ENCODE peak calls at places on chromosomes 3 and 15, in seven cellular contexts. A is right lobe of liver, N is keratinocyte, C is psoas muscle, L is cardiac fibroblast, I is PC-9, Z is tibial artery. R is an unnamed sample.

GRCh38 chr15:66294157-66294931 is 976 bp downstream of the DIS3L start:
- DNase-seq in A (no peak), N (peak), C (no peak), L (peak), I (peak), Z (peak), R (peak)

GRCh38 chr15:75455982-75456531 is 4.6 kb upstream of the SIN3A start:
- DNase-seq in A (no peak), N (no peak), C (no peak), L (peak), I (peak), Z (peak), R (peak)

GRCh38 chr3:109806929-109807328 is 469.6 kb upstream of the DPPA4 start:
- DNase-seq in A (no peak), N (no peak), C (no peak), L (peak), I (peak), Z (no peak), R (peak)

GRCh38 chr3:141921316-141921715 is 44.9 kb downstream of the ATP1B3 start:
- DNase-seq in A (no peak), N (no peak), C (no peak), L (no peak), I (no peak), Z (no peak), R (no peak)

GRCh38 chr15:84099181-84099580 is 136.4 kb upstream of the GOLGA6L4 start:
- DNase-seq in A (no peak), N (no peak), C (peak), L (peak), I (no peak), Z (peak), R (peak)

GRCh38 chr3:129047553-129047839 is 13.1 kb upstream of the GP9 start:
- DNase-seq in A (no peak), N (no peak), C (no peak), L (no peak), I (no peak), Z (no peak), R (no peak)

GRCh38 chr15:43538091-43538490 is 20.7 kb downstream of the MAP1A start:
- DNase-seq in A (no peak), N (no peak), C (no peak), L (no peak), I (no peak), Z (no peak), R (no peak)

GRCh38 chr15:62110000-62110851 is 43.4 kb downstream of the C2CD4A start:
- DNase-seq in A (no peak), N (no peak), C (no peak), L (peak), I (peak), Z (peak), R (peak)

GRCh38 chr3:192816274-192816853 is 89.0 kb upstream of the FGF12 start:
- DNase-seq in A (no peak), N (no peak), C (no peak), L (peak), I (peak), Z (no peak), R (peak)

GRCh38 chr3:13403213-13403817 is 16.8 kb downstream of the NUP210 start:
- DNase-seq in A (no peak), N (no peak), C (no peak), L (no peak), I (no peak), Z (no peak), R (no peak)

GRCh38 chr3:193407688-193408087 is 29.1 kb upstream of the ATP13A5 start:
- DNase-seq in A (no peak), N (no peak), C (no peak), L (no peak), I (no peak), Z (no peak), R (no peak)

GRCh38 chr15:68316061-68316804 is 38.7 kb downstream of the FEM1B start:
- DNase-seq in A (no peak), N (no peak), C (no peak), L (no peak), I (no peak), Z (peak), R (no peak)

GRCh38 chr3:28718074-28718849 is 369.6 kb upstream of the AZI2 start:
- DNase-seq in A (no peak), N (no peak), C (no peak), L (no peak), I (no peak), Z (no peak), R (no peak)

GRCh38 chr15:28086175-28086703 is 12.9 kb downstream of the OCA2 start:
- DNase-seq in A (no peak), N (no peak), C (no peak), L (peak), I (no peak), Z (peak), R (no peak)

GRCh38 chr3:17149076-17149475 is 264.3 kb downstream of the PLCL2 start:
- DNase-seq in A (no peak), N (no peak), C (no peak), L (no peak), I (no peak), Z (no peak), R (no peak)

GRCh38 chr3:107394502-107394901 is 17.3 kb downstream of the CCDC54 start:
- DNase-seq in A (no peak), N (no peak), C (no peak), L (no peak), I (peak), Z (no peak), R (no peak)

GRCh38 chr15:101014921-101015841 is 96.0 kb downstream of the LRRK1 start:
- DNase-seq in A (peak), N (no peak), C (peak), L (peak), I (no peak), Z (peak), R (peak)

GRCh38 chr3:73556520-73557371 is 68.0 kb downstream of the PDZRN3 start:
- DNase-seq in A (no peak), N (no peak), C (no peak), L (peak), I (no peak), Z (no peak), R (no peak)

GRCh38 chr15:91100561-91101355 is 701 bp downstream of the SV2B start:
- DNase-seq in A (no peak), N (no peak), C (no peak), L (peak), I (no peak), Z (no peak), R (peak)
- H3K4me3 ChIP-seq in A (peak), N (peak), C (peak), L (peak), I (no peak), Z (peak), R (peak)

DNA sequence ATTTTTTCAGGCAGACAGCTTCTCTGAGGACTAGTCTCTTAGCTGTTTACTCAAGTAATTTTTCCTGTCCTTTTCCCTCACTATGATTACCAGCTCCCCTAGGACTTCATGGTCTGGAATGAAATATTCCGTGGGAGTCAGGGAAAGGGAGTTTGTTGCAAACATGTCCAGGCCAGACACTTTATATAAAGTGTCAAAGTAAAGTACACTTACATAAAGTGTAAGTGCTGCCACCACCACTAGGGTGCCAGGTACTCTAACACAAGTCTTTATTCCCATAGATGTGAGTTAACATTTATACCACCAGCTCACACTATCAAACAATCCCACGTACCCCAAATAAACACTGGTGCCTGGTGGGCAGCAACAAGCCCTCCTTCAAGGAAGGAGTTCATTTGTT is 179.8 kb downstream of the SNRPN start:
- DNase-seq in A (no peak), N (no peak), C (no peak), L (peak), I (no peak), Z (no peak), R (no peak)
- TF ChIP-seq CTCF in A (no peak), N (no peak), C (no peak), L (peak), I (no peak), Z (no peak), R (no peak)

GRCh38 chr3:64459711-64460110 is 228.1 kb downstream of the ADAMTS9 start:
- DNase-seq in A (no peak), N (no peak), C (no peak), L (peak), I (no peak), Z (no peak), R (no peak)

GRCh38 chr3:64463981-64464380 is 223.8 kb downstream of the ADAMTS9 start:
- DNase-seq in A (no peak), N (no peak), C (no peak), L (no peak), I (no peak), Z (no peak), R (no peak)

GRCh38 chr3:64460877-64461276 is 226.9 kb downstream of the ADAMTS9 start:
- DNase-seq in A (no peak), N (no peak), C (no peak), L (peak), I (no peak), Z (no peak), R (peak)

GRCh38 chr3:64464955-64465354 is 222.8 kb downstream of the ADAMTS9 start:
- DNase-seq in A (no peak), N (no peak), C (no peak), L (no peak), I (no peak), Z (no peak), R (no peak)

GRCh38 chr3:64462203-64463120 is 225.3 kb downstream of the ADAMTS9 start:
- DNase-seq in A (no peak), N (no peak), C (no peak), L (peak), I (no peak), Z (no peak), R (peak)
- H3K4me3 ChIP-seq in A (no peak), N (no peak), C (no peak), L (peak), I (no peak), Z (no peak), R (peak)

GRCh38 chr3:64187065-64187959 is 38.0 kb downstream of the PRICKLE2 start:
- DNase-seq in A (no peak), N (peak), C (peak), L (peak), I (peak), Z (no peak), R (peak)
- TF ChIP-seq CTCF in A (no peak), N (peak), C (no peak), L (peak), I (no peak), Z (no peak), R (no peak)

DNA sequence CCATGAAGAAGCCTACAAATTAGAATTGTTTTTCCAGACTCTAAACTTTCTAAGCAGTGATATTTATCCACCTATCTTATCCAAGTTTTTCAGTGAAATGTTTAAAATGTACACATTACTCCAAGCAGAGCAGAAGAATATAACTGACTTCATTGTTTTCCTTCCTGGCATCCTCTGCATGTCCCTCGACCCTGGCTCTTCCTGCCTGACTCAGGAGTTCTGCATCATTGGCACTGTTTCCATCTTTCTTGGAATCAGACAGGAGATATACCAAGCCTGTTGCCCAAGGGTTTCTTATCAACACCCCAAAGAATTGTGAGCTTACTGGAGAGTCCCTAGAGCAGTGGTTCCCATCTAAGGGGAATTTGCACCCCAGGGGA is 401.5 kb upstream of the PROK2 start:
- DNase-seq in A (no peak), N (no peak), C (no peak), L (peak), I (no peak), Z (no peak), R (peak)
- H3K4me3 ChIP-seq in A (no peak), N (no peak), C (no peak), L (no peak), I (no peak), Z (no peak), R (no peak)

DNA sequence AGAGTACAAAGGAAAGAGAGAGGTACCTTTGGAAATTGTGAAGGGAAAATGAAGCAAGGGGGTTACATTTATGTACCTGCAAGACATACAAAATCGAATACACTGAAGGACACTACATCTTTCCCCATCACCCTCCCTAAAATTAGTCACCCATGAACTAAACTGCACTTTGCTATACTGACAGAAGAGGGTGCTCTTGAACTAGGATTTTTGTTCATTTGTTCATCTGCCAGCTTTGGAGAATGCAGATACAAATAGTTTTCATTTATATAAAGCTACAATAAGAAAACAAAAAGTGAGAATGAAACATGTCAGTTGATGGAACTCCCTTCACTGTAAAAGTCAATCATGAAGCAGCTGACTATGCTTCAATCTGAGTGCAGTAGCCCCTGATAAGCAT is 55.7 kb downstream of the PCCB start:
- DNase-seq in A (no peak), N (no peak), C (no peak), L (no peak), I (peak), Z (no peak), R (no peak)
- TF ChIP-seq CTCF in A (peak), N (peak), C (no peak), L (peak), I (peak), Z (no peak), R (peak)

R was measured in foreskin fibroblast.